ENCODE peak calls at places on chromosome 12, in ten cellular contexts. Q is GM06990; I is NCI-H2107; F is NCI-H1092 treated with DMSO at 0.1 percent for 48 hours; Z is GM03348; E is SJCRH30; O is A549; P is NCI-H1930; T is activated CD4-positive, alpha-beta T cell treated with anti-CD3 and anti-CD28 coated beads for 4 hours; A is fibroblast of the aortic adventitia. L is an unnamed sample.

GRCh38 chr12:122946690-122947271 is 19.5 kb downstream of the ABCB9 start:
- DNase-seq in A (peak), P (no peak), T (peak), Q (peak), O (peak), I (no peak), Z (peak), E (peak), F (no peak), L (peak)

GRCh38 chr12:30613119-30613830 is 82.4 kb downstream of the IPO8 start:
- DNase-seq in Q (no peak), O (peak), E (peak), A (peak), F (no peak), P (no peak), I (no peak), T (no peak), Z (no peak), L (peak)

GRCh38 chr12:12267801-12268200 is 957 bp upstream of the LRP6 start:
- DNase-seq in F (peak), E (no peak), A (no peak), O (no peak), P (peak), Z (peak), Q (no peak), T (no peak), I (no peak), L (no peak)

GRCh38 chr12:82740129-82741000 is 53.7 kb downstream of the TMTC2 start:
- DNase-seq in F (no peak), I (no peak), T (no peak), Q (no peak), A (peak), Z (peak), E (no peak), O (peak), P (no peak), L (peak)

GRCh38 chr12:105980048-105980447 is 158.7 kb downstream of the NUAK1 start:
- DNase-seq in O (no peak), I (no peak), T (no peak), E (no peak), A (no peak), F (peak), P (no peak), Z (no peak), Q (no peak), L (no peak)

GRCh38 chr12:65125975-65126374 is 4.9 kb upstream of the WIF1 start:
- DNase-seq in Z (no peak), E (no peak), A (no peak), Q (no peak), F (no peak), T (no peak), I (no peak), O (no peak), P (no peak), L (no peak)

GRCh38 chr12:100185361-100185894 is 15.2 kb upstream of the ACTR6 start:
- DNase-seq in O (no peak), E (no peak), Q (no peak), I (no peak), P (no peak), T (no peak), Z (peak), F (no peak), A (peak), L (no peak)

GRCh38 chr12:46368138-46368537 is 4.4 kb downstream of the SLC38A2 start:
- DNase-seq in F (no peak), E (no peak), Q (no peak), A (peak), I (no peak), T (no peak), P (no peak), O (no peak), Z (no peak), L (peak)

GRCh38 chr12:93823616-93824410 is 146.6 kb downstream of the CRADD start:
- DNase-seq in E (no peak), P (no peak), F (no peak), I (no peak), T (no peak), A (peak), O (no peak), Z (no peak), Q (no peak), L (no peak)

GRCh38 chr12:12835378-12836145 is 22.4 kb downstream of the DDX47 start:
- DNase-seq in A (peak), F (no peak), Q (no peak), O (peak), Z (peak), T (no peak), I (no peak), E (no peak), P (no peak), L (no peak)

GRCh38 chr12:84201976-84202375 is 710.6 kb downstream of the SLC6A15 start:
- DNase-seq in I (no peak), Z (no peak), O (no peak), P (no peak), F (no peak), E (peak), T (no peak), Q (no peak), A (no peak), L (no peak)

GRCh38 chr12:70918321-70918720 is 2.2 kb downstream of the PTPRR start:
- DNase-seq in Q (no peak), P (no peak), Z (no peak), I (no peak), T (no peak), A (no peak), F (no peak), E (no peak), O (no peak), L (no peak)

GRCh38 chr12:69987453-69988102 is 162.6 kb downstream of the MYRFL start:
- DNase-seq in T (no peak), Z (peak), Q (no peak), P (no peak), O (peak), A (peak), F (no peak), I (no peak), E (peak), L (peak)

GRCh38 chr12:118498171-118498570 is 121.8 kb downstream of the SUDS3 start:
- DNase-seq in E (no peak), A (no peak), O (peak), P (no peak), Z (no peak), Q (no peak), I (no peak), T (no peak), F (no peak), L (no peak)

GRCh38 chr12:67811437-67812361 is 163.2 kb downstream of the DYRK2 start:
- DNase-seq in F (no peak), I (no peak), Z (peak), Q (no peak), T (no peak), E (no peak), P (no peak), A (peak), O (peak), L (peak)

GRCh38 chr12:127780881-127781280 is 486.1 kb upstream of the TMEM132C start:
- DNase-seq in Z (no peak), Q (no peak), T (no peak), A (no peak), F (peak), O (no peak), I (no peak), E (peak), P (no peak), L (no peak)

GRCh38 chr12:22728989-22729388 is 104.0 kb downstream of the ETNK1 start:
- DNase-seq in I (no peak), T (no peak), P (no peak), A (no peak), O (no peak), Z (no peak), F (no peak), Q (no peak), E (no peak), L (no peak)

GRCh38 chr12:114681149-114681849 is 2.7 kb downstream of the TBX3 start:
- DNase-seq in F (no peak), A (peak), E (no peak), T (no peak), O (no peak), Z (peak), Q (no peak), P (no peak), I (no peak), L (peak)

GRCh38 chr12:27178723-27179398 is 65.2 kb upstream of the STK38L start:
- DNase-seq in O (no peak), A (peak), P (no peak), Q (peak), T (no peak), Z (no peak), I (no peak), E (no peak), F (no peak), L (no peak)

GRCh38 chr12:117313906-117314305 is 47.5 kb downstream of the NOS1 start:
- DNase-seq in Q (no peak), Z (no peak), F (no peak), I (no peak), E (no peak), P (no peak), A (no peak), T (no peak), O (no peak), L (no peak)

GRCh38 chr12:51270847-51271518 is 768 bp upstream of the SMAGP start:
- DNase-seq in Q (no peak), T (no peak), Z (peak), O (peak), E (no peak), A (peak), F (no peak), I (no peak), P (no peak), L (peak)

GRCh38 chr12:1749019-1749418 is 58.1 kb downstream of the ADIPOR2 start:
- DNase-seq in Q (no peak), E (peak), F (no peak), A (no peak), I (no peak), P (no peak), T (no peak), O (no peak), Z (no peak), L (no peak)

GRCh38 chr12:108455706-108456105 is 59.4 kb upstream of the FICD start:
- DNase-seq in Z (no peak), O (no peak), E (no peak), F (no peak), T (no peak), Q (peak), A (no peak), I (no peak), P (no peak), L (no peak)

GRCh38 chr12:108839011-108839889 is 18.1 kb downstream of the SSH1 start:
- DNase-seq in A (peak), Q (no peak), I (no peak), E (no peak), F (no peak), O (no peak), P (no peak), T (no peak), Z (peak), L (peak)

GRCh38 chr12:10641735-10642500 is 28.5 kb upstream of the MAGOHB start:
- DNase-seq in T (no peak), F (no peak), Q (no peak), O (no peak), Z (peak), A (peak), P (no peak), E (no peak), I (no peak), L (peak)

GRCh38 chr12:39959016-39959415 is 146.9 kb downstream of the SLC2A13 start:
- DNase-seq in Q (no peak), P (no peak), E (no peak), T (no peak), A (no peak), I (no peak), F (no peak), Z (no peak), O (no peak), L (no peak)

GRCh38 chr12:88325828-88326214 is 183.7 kb downstream of the TMTC3 start:
- DNase-seq in A (peak), Q (no peak), T (no peak), P (no peak), Z (peak), I (no peak), E (no peak), O (no peak), F (no peak), L (peak)

GRCh38 chr12:106302401-106303201 is at the start of gene TCP11L2:
- DNase-seq in I (peak), Z (peak), Q (peak), P (peak), F (peak), O (peak), A (peak), E (peak), T (peak), L (peak)

GRCh38 chr12:29103539-29103974 is 45.5 kb upstream of the FAR2 start:
- DNase-seq in F (no peak), T (peak), A (no peak), P (no peak), O (no peak), Q (peak), I (no peak), Z (no peak), E (no peak), L (no peak)

GRCh38 chr12:101823891-101824290 is 6.9 kb downstream of the GNPTAB start:
- DNase-seq in T (peak), O (peak), F (no peak), I (no peak), Z (peak), A (peak), Q (peak), E (no peak), P (no peak), L (peak)

GRCh38 chr12:21945002-21945401 is 3.8 kb upstream of the ABCC9 start:
- DNase-seq in O (no peak), A (no peak), T (no peak), F (no peak), P (no peak), I (no peak), Z (no peak), Q (no peak), E (no peak), L (no peak)

GRCh38 chr12:94621662-94622359 is 28.5 kb downstream of the TMCC3 start:
- DNase-seq in Z (no peak), A (peak), O (no peak), P (no peak), F (peak), T (peak), Q (peak), I (no peak), E (no peak), L (peak)

GRCh38 chr12:106954462-106955376 is 988 bp upstream of the TMEM263 start:
- DNase-seq in F (no peak), O (no peak), E (peak), T (no peak), I (no peak), Z (peak), Q (peak), A (no peak), P (no peak), L (peak)

GRCh38 chr12:93794738-93795137 is 117.6 kb downstream of the CRADD start:
- DNase-seq in E (no peak), A (no peak), O (no peak), Z (no peak), I (no peak), T (no peak), F (no peak), P (no peak), Q (no peak), L (no peak)

GRCh38 chr12:110093631-110094311 is 30.4 kb upstream of the IFT81 start:
- DNase-seq in A (no peak), I (no peak), O (no peak), E (no peak), P (no peak), Z (no peak), F (no peak), Q (no peak), T (no peak), L (no peak)

GRCh38 chr12:2309647-2310046 is 256.9 kb downstream of the CACNA1C start:
- DNase-seq in Z (no peak), P (no peak), Q (no peak), T (no peak), O (no peak), E (no peak), A (no peak), I (no peak), F (no peak), L (no peak)

GRCh38 chr12:13362260-13362841 is 165.8 kb downstream of the EMP1 start:
- DNase-seq in E (peak), Z (peak), T (peak), A (peak), O (peak), Q (no peak), P (peak), I (peak), F (peak), L (peak)